ENCODE peak calls at places on chromosomes 11 and 22, in seven cellular contexts. X is CD4-positive, alpha-beta T cell; Y is NCI-H460; J is CD4-positive, CD25-positive, alpha-beta regulatory T cell; T is coronary artery; C is naive thymus-derived CD8-positive, alpha-beta T cell; K is kidney. R is an unnamed sample.

GRCh38 chr11:43366597-43367121 is 7.9 kb downstream of the TTC17 start:
- DNase-seq in C (no peak), J (no peak), K (no peak), T (no peak), X (no peak), Y (no peak), R (no peak)

GRCh38 chr22:33455036-33455435 is 396.9 kb upstream of the SYN3 start:
- DNase-seq in Y (no peak), J (no peak), T (no peak), X (no peak), C (no peak), K (no peak), R (no peak)

GRCh38 chr11:67352546-67353316 is 615 bp downstream of the POLD4 start:
- DNase-seq in J (peak), T (peak), K (peak), Y (no peak), X (no peak), C (no peak), R (no peak)

GRCh38 chr11:68040121-68040956 is 1.5 kb downstream of the TCIRG1 start:
- DNase-seq in X (peak), T (no peak), Y (no peak), C (peak), K (peak), J (peak), R (no peak)

GRCh38 chr11:85682330-85683305 is 3.4 kb downstream of the CCDC89 start:
- DNase-seq in C (peak), Y (no peak), T (no peak), K (peak), X (peak), J (peak), R (no peak)

GRCh38 chr11:126546191-126546590 is 190.7 kb downstream of the ST3GAL4 start:
- DNase-seq in K (no peak), J (no peak), Y (no peak), C (no peak), X (no peak), T (no peak), R (peak)

GRCh38 chr11:118139578-118139977 is 13.0 kb downstream of the SCN4B start:
- DNase-seq in C (no peak), X (no peak), T (no peak), J (no peak), K (no peak), Y (no peak), R (peak)

GRCh38 chr22:49021097-49021925 is 806.4 kb downstream of the BRD1 start:
- DNase-seq in K (peak), T (peak), X (no peak), J (no peak), C (no peak), Y (no peak), R (no peak)

GRCh38 chr11:19276859-19277808 is 36.4 kb upstream of the E2F8 start:
- DNase-seq in Y (peak), X (no peak), C (no peak), J (no peak), T (no peak), K (no peak), R (peak)

GRCh38 chr11:118622376-118623290 is 15.2 kb downstream of the PHLDB1 start:
- DNase-seq in X (no peak), K (peak), Y (no peak), T (no peak), J (no peak), C (no peak), R (peak)

GRCh38 chr11:129248618-129249017 is 56.5 kb upstream of the ARHGAP32 start:
- DNase-seq in K (no peak), Y (no peak), C (no peak), J (no peak), X (no peak), T (no peak), R (no peak)

GRCh38 chr22:43921361-43921760 is 2.2 kb upstream of the PNPLA3 start:
- DNase-seq in Y (no peak), C (no peak), J (no peak), T (no peak), K (no peak), X (no peak), R (peak)

GRCh38 chr11:73314121-73314948 is 6.3 kb downstream of the ARHGEF17 start:
- DNase-seq in X (no peak), J (no peak), Y (no peak), K (peak), T (no peak), C (no peak), R (peak)

GRCh38 chr11:1307163-1307870 is 2.1 kb downstream of the TOLLIP start:
- DNase-seq in K (no peak), X (no peak), T (no peak), Y (no peak), J (peak), C (no peak), R (no peak)

GRCh38 chr22:46338636-46339035 is 3.1 kb downstream of the TRMU start:
- DNase-seq in K (peak), J (no peak), C (no peak), T (no peak), X (no peak), Y (no peak), R (no peak)

GRCh38 chr11:2664331-2664730 is 35.5 kb downstream of the KCNQ1OT1 start:
- DNase-seq in C (no peak), K (peak), J (no peak), X (no peak), T (peak), Y (no peak), R (no peak)

GRCh38 chr11:126588630-126589491 is 233.4 kb downstream of the ST3GAL4 start:
- DNase-seq in Y (no peak), X (no peak), J (no peak), C (no peak), T (no peak), K (no peak), R (no peak)

GRCh38 chr11:88175004-88175706 is at the start of gene RAB38:
- DNase-seq in C (no peak), Y (no peak), X (no peak), J (peak), T (no peak), K (peak), R (peak)

GRCh38 chr22:17444204-17444504 is 74.9 kb downstream of the CECR2 start:
- DNase-seq in J (no peak), K (no peak), C (no peak), Y (no peak), X (no peak), T (no peak), R (no peak)

GRCh38 chr11:13033760-13034533 is 24.8 kb downstream of the RASSF10 start:
- DNase-seq in J (no peak), T (no peak), X (no peak), C (no peak), Y (no peak), K (no peak), R (no peak)

GRCh38 chr11:35647535-35648092 is 15.0 kb upstream of the TRIM44 start:
- DNase-seq in T (no peak), J (no peak), X (no peak), K (no peak), Y (no peak), C (no peak), R (no peak)

GRCh38 chr11:27616711-27617110 is 83.5 kb downstream of the BDNF start:
- DNase-seq in T (no peak), C (no peak), X (no peak), Y (no peak), J (no peak), K (no peak), R (no peak)

GRCh38 chr11:34676227-34676626 is 55.3 kb downstream of the EHF start:
- DNase-seq in T (no peak), C (no peak), J (no peak), Y (no peak), K (no peak), X (no peak), R (no peak)

GRCh38 chr22:22322792-22323191 is 78.2 kb downstream of the VPREB1 start:
- DNase-seq in X (no peak), K (peak), T (no peak), Y (no peak), J (no peak), C (no peak), R (no peak)

GRCh38 chr11:116913000-116913399 is 75.6 kb upstream of the APOA1 start:
- DNase-seq in X (no peak), K (no peak), Y (no peak), C (no peak), J (no peak), T (no peak), R (no peak)

GRCh38 chr11:70668204-70669202 is 270.2 kb downstream of the CTTN start:
- DNase-seq in C (no peak), T (no peak), Y (no peak), J (no peak), K (no peak), X (no peak), R (no peak)

GRCh38 chr11:125433454-125434121 is 62.5 kb downstream of the FEZ1 start:
- DNase-seq in J (peak), Y (peak), K (no peak), C (no peak), X (no peak), T (no peak), R (no peak)

GRCh38 chr11:45828996-45829395 is 18.3 kb upstream of the CRY2 start:
- DNase-seq in T (no peak), X (no peak), K (no peak), Y (no peak), J (no peak), C (no peak), R (no peak)

GRCh38 chr11:67663515-67664212 is 10.8 kb downstream of the ALDH3B2 start:
- DNase-seq in X (no peak), K (no peak), Y (no peak), C (no peak), T (no peak), J (no peak), R (no peak)

GRCh38 chr11:19519912-19520641 is 192.6 kb upstream of the NAV2 start:
- DNase-seq in J (no peak), K (peak), T (peak), Y (no peak), X (no peak), C (no peak), R (no peak)

GRCh38 chr11:64489831-64490441 is 101.1 kb upstream of the SLC22A12 start:
- DNase-seq in T (no peak), K (peak), Y (peak), J (peak), C (no peak), X (peak), R (peak)

GRCh38 chr11:121886005-121886739 is 229.8 kb downstream of the BLID start:
- DNase-seq in Y (no peak), X (no peak), C (no peak), T (no peak), K (no peak), J (no peak), R (no peak)